ENCODE peak calls at places on chromosomes 3 and 15, in nine cellular contexts. D is D721Med; B is SK-N-SH; P is HTR-8/SVneo; U is fibroblast of lung; X is activated CD4-positive, alpha-beta T cell treated with anti-CD3 and anti-CD28 coated beads, Interleukin-2, amount 50 U/mL, for 1 hour; R is nephron progenitor cell; A is HEK293T; Z is stimulated activated CD4-positive, alpha-beta T cell treated with anti-CD3 and anti-CD28 coated beads, Interleukin-12 subunit alpha, Interleukin-12 subunit beta, amount 100 ng/mL, for 4 hours. C is an unnamed sample.
A peak's percentile ranks its signal among the peaks of the same experiment; 100 is the strongest.

GRCh38 chr3:111764645-111765091 is 94.4 kb upstream of the PHLDB2 start:
- DNase-seq in D (no peak), B (no peak), P (no peak), U (peak; percentile 50), X (no peak), R (no peak), A (no peak), Z (no peak), C (peak; percentile 9)

GRCh38 chr3:196207159-196207832 is 3.9 kb downstream of the ZDHHC19 start:
- DNase-seq in D (no peak), B (peak; percentile 98), P (no peak), U (no peak), X (no peak), R (peak; percentile 52), A (no peak), Z (no peak), C (peak; percentile 10)

GRCh38 chr15:48086162-48086561 is 34.6 kb upstream of the SLC24A5 start:
- DNase-seq in D (no peak), B (peak; percentile 21), P (no peak), U (peak; percentile 48), X (no peak), R (no peak), A (no peak), Z (no peak), C (no peak)

GRCh38 chr15:39269352-39269751 is 311.5 kb upstream of the THBS1 start:
- DNase-seq in D (no peak), B (peak; percentile 23), P (no peak), U (peak; percentile 36), X (no peak), R (no peak), A (no peak), Z (no peak), C (no peak)

GRCh38 chr3:90055721-90056120 is 948.3 kb downstream of the EPHA3 start:
- DNase-seq in D (no peak), B (no peak), P (no peak), U (peak; percentile 11), X (no peak), R (no peak), A (no peak), Z (no peak), C (no peak)

GRCh38 chr15:74616020-74616939 is 644 bp downstream of the CLK3 start:
- DNase-seq in D (no peak), B (peak; percentile 68), P (no peak), U (peak; percentile 55), X (peak; percentile 76), R (no peak), A (peak; percentile 37), Z (peak; percentile 62), C (peak; percentile 62)

GRCh38 chr3:36524560-36524959 is 144.3 kb downstream of the STAC start:
- DNase-seq in D (no peak), B (no peak), P (no peak), U (no peak), X (no peak), R (no peak), A (no peak), Z (no peak), C (no peak)

GRCh38 chr3:84126160-84126559 is 832.6 kb upstream of the CADM2 start:
- DNase-seq in D (no peak), B (peak; percentile 0), P (no peak), U (no peak), X (no peak), R (no peak), A (no peak), Z (no peak), C (no peak)

GRCh38 chr3:128410669-128411573 is 55.8 kb downstream of the DNAJB8 start:
- DNase-seq in D (no peak), B (no peak), P (no peak), U (no peak), X (no peak), R (no peak), A (no peak), Z (no peak), C (no peak)

GRCh38 chr3:154229217-154229590 is 95.1 kb downstream of the DHX36 start:
- DNase-seq in D (no peak), B (no peak), P (no peak), U (peak; percentile 15), X (no peak), R (no peak), A (no peak), Z (no peak), C (no peak)

GRCh38 chr15:56028430-56028829 is 35.0 kb upstream of the NEDD4 start:
- DNase-seq in D (no peak), B (no peak), P (no peak), U (no peak), X (no peak), R (no peak), A (no peak), Z (no peak), C (no peak)

GRCh38 chr3:98890181-98890882 is 11.2 kb downstream of the DCBLD2 start:
- DNase-seq in D (no peak), B (no peak), P (no peak), U (peak; percentile 56), X (no peak), R (no peak), A (no peak), Z (no peak), C (no peak)

GRCh38 chr3:73086071-73086494 is 24.6 kb downstream of the EBLN2 start:
- DNase-seq in D (no peak), B (peak; percentile 71), P (peak; percentile 53), U (no peak), X (peak; percentile 54), R (peak; percentile 66), A (peak; percentile 51), Z (peak; percentile 48), C (peak; percentile 46)

GRCh38 chr15:89361451-89362202 is 27.0 kb upstream of the POLG start:
- DNase-seq in D (no peak), B (peak; percentile 72), P (peak; percentile 84), U (peak; percentile 55), X (peak; percentile 58), R (peak; percentile 94), A (peak; percentile 88), Z (peak; percentile 58), C (peak; percentile 67)

GRCh38 chr15:95845862-95846515 is 484.5 kb upstream of the NR2F2 start:
- DNase-seq in D (no peak), B (no peak), P (no peak), U (no peak), X (no peak), R (peak; percentile 89), A (no peak), Z (no peak), C (no peak)

GRCh38 chr3:105594219-105594618 is 227.5 kb downstream of the ALCAM start:
- DNase-seq in D (no peak), B (no peak), P (no peak), U (peak; percentile 68), X (no peak), R (no peak), A (no peak), Z (no peak), C (no peak)

GRCh38 chr3:60301142-60301541 is 950.1 kb downstream of the FHIT start:
- DNase-seq in D (no peak), B (no peak), P (no peak), U (peak; percentile 80), X (no peak), R (no peak), A (no peak), Z (no peak), C (no peak)

GRCh38 chr15:90860942-90861675 is 7.3 kb upstream of the FURIN start:
- DNase-seq in D (no peak), B (no peak), P (no peak), U (peak; percentile 81), X (no peak), R (no peak), A (no peak), Z (no peak), C (no peak)

GRCh38 chr3:58837863-58838255 is 171.3 kb upstream of the FAM3D start:
- DNase-seq in D (no peak), B (no peak), P (no peak), U (no peak), X (no peak), R (no peak), A (no peak), Z (no peak), C (no peak)

GRCh38 chr3:53551324-53551723 is 56.9 kb downstream of the CACNA1D start:
- DNase-seq in D (no peak), B (no peak), P (no peak), U (peak; percentile 3), X (no peak), R (no peak), A (no peak), Z (no peak), C (no peak)

GRCh38 chr15:55791576-55792400 is 48.8 kb upstream of the PRTG start:
- DNase-seq in D (no peak), B (no peak), P (no peak), U (peak; percentile 94), X (no peak), R (no peak), A (no peak), Z (no peak), C (peak; percentile 70)

GRCh38 chr3:45611619-45612018 is 17.1 kb downstream of the LIMD1 start:
- DNase-seq in D (no peak), B (no peak), P (no peak), U (peak; percentile 16), X (no peak), R (no peak), A (no peak), Z (no peak), C (no peak)